ENCODE peak calls at places on chromosomes 7 and 10, in eight cellular contexts. G is H9; V is ACHN; R is small intestine; J is activated CD4-positive, alpha-beta T cell treated with anti-CD3 and anti-CD28 coated beads, Interleukin-2, amount 50 U/mL, for 1 hour; W is PC-9; X is cardiac fibroblast; N is activated CD4-positive, alpha-beta memory T cell treated with anti-CD3 and anti-CD28 coated beads for 36 hours. Y is an unnamed sample.

GRCh38 chr10:24790599-24790998 is 66.9 kb upstream of the ARHGAP21 start:
- DNase-seq in R (no peak), X (peak), W (no peak), J (no peak), N (no peak), G (no peak), V (no peak), Y (no peak)

GRCh38 chr10:124650820-124651401 is 93.3 kb downstream of the FAM53B start:
- DNase-seq in W (no peak), X (no peak), J (peak), R (peak), V (no peak), G (no peak), N (peak), Y (no peak)

GRCh38 chr7:55309040-55309991 is 55.8 kb upstream of the LANCL2 start:
- DNase-seq in W (no peak), J (peak), X (no peak), G (no peak), V (no peak), N (peak), R (peak), Y (no peak)

GRCh38 chr10:125689955-125690569 is 7.1 kb upstream of the TEX36 start:
- DNase-seq in W (no peak), V (no peak), R (no peak), G (no peak), X (no peak), J (no peak), N (no peak), Y (no peak)

GRCh38 chr10:34736976-34737771 is 77.9 kb downstream of the PARD3 start:
- DNase-seq in G (no peak), R (peak), V (no peak), X (no peak), N (no peak), J (no peak), W (no peak), Y (peak)

GRCh38 chr7:142248-142955 is 50.0 kb upstream of the FAM20C start:
- DNase-seq in J (no peak), W (no peak), X (peak), V (no peak), N (no peak), R (peak), G (no peak), Y (peak)

GRCh38 chr10:69885379-69886156 is 83.9 kb downstream of the COL13A1 start:
- DNase-seq in V (peak), R (no peak), G (no peak), W (no peak), J (no peak), X (no peak), N (no peak), Y (peak)

GRCh38 chr10:74988055-74988773 is 123.2 kb upstream of the SAMD8 start:
- DNase-seq in G (no peak), J (no peak), N (no peak), X (peak), W (no peak), R (no peak), V (no peak), Y (no peak)

GRCh38 chr10:46787321-46787615 is 124.0 kb upstream of the PTPN20 start:
- DNase-seq in J (peak), N (peak), R (peak), G (no peak), V (peak), X (peak), W (no peak), Y (peak)

GRCh38 chr10:68095176-68095575 is 14.1 kb upstream of the MYPN start:
- DNase-seq in W (peak), N (no peak), X (peak), R (no peak), G (no peak), V (peak), J (no peak), Y (no peak)

GRCh38 chr7:84108787-84109186 is 85.8 kb downstream of the SEMA3A start:
- DNase-seq in V (no peak), W (no peak), J (no peak), R (no peak), X (no peak), N (no peak), G (no peak), Y (no peak)

GRCh38 chr10:132400041-132400546 is 3.1 kb downstream of the PWWP2B start:
- DNase-seq in W (no peak), X (no peak), J (no peak), N (no peak), G (no peak), R (no peak), V (no peak), Y (no peak)

GRCh38 chr10:110141747-110142625 is 65.4 kb upstream of the MXI1 start:
- DNase-seq in N (no peak), R (peak), V (no peak), G (no peak), W (no peak), J (no peak), X (peak), Y (peak)

GRCh38 chr7:18177815-18178660 is 150.4 kb upstream of the PRPS1L1 start:
- DNase-seq in N (peak), W (peak), X (peak), R (no peak), J (no peak), G (no peak), V (no peak), Y (peak)